ENCODE peak calls at places on chromosomes 3 and 15, in four cellular contexts. T, Z, M and B are unnamed samples.

GRCh38 chr3:52098108-52098507 is 41.7 kb upstream of the DUSP7 start:
- DNase-seq in T (no peak), Z (no peak), M (no peak), B (no peak)

GRCh38 chr3:151226088-151226563 is 23.1 kb upstream of the GPR171 start:
- DNase-seq in T (no peak), Z (no peak), M (peak), B (no peak)

GRCh38 chr3:35739964-35740527 is 100.7 kb downstream of the ARPP21 start:
- DNase-seq in T (no peak), Z (no peak), M (no peak), B (no peak)

GRCh38 chr15:77634266-77634962 is 1.7 kb upstream of the LINGO1 start:
- DNase-seq in T (peak), Z (no peak), M (peak), B (peak)

GRCh38 chr3:71537211-71537611 is 46.3 kb downstream of the FOXP1 start:
- DNase-seq in T (no peak), Z (no peak), M (no peak), B (no peak)

GRCh38 chr3:157027861-157028745 is 131.8 kb downstream of the CCNL1 start:
- DNase-seq in T (no peak), Z (no peak), M (no peak), B (no peak)

GRCh38 chr3:194103475-194103874 is 32.5 kb upstream of the HES1 start:
- DNase-seq in T (no peak), Z (no peak), M (no peak), B (no peak)

GRCh38 chr3:2544212-2544611 is 445.5 kb downstream of the CNTN4 start:
- DNase-seq in T (no peak), Z (no peak), M (no peak), B (no peak)

GRCh38 chr3:128910006-128910405 is 30.6 kb downstream of the ACAD9 start:
- DNase-seq in T (peak), Z (no peak), M (no peak), B (no peak)

GRCh38 chr3:119716998-119717397 is 14.2 kb downstream of the CFAP91 start:
- DNase-seq in T (no peak), Z (no peak), M (peak), B (no peak)

DNA sequence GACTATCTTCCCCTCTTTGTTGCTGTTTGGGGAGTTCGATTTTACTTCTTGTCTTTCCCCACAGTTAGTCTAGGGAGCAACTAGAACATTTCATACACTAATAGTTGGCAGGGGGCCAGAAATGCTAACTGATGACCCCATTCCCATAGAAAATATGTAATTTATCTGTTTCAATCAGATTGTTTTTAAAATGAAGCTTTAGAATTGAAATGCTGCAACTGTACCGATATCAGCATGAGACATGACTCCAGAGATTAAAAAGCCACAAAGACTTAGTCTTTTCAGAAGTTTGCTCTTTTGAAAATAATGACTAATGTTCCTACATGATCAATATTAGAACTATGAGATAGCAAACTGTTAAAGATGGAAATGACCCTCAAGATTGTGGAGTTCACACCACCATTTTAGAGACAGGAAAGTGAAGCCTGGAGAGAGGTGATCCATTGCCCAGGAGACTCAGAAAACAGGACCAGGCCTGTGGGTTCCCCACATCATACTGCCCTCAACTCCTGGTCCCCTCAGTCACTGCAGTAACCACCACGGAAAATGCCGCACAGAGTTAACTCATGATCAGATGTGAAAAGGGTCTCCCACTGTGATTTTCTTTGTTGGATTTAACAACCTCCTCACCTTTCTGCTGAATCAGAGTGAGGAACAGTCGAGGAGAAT is 130.3 kb downstream of the CHDH start:
- DNase-seq in T (no peak), Z (no peak), M (no peak), B (no peak)
- TF ChIP-seq FOXM1 in T (no peak), Z (no peak), M (no peak), B (no peak)

GRCh38 chr3:129947916-129948315 is 26.6 kb upstream of the TRH start:
- DNase-seq in T (no peak), Z (no peak), M (no peak), B (no peak)
- TF ChIP-seq FOXK2 in T (no peak), Z (no peak), M (no peak), B (no peak)

GRCh38 chr3:45644467-45645201 is 44.6 kb upstream of the SACM1L start:
- DNase-seq in T (no peak), Z (no peak), M (no peak), B (no peak)

GRCh38 chr3:45646051-45646585 is 43.1 kb upstream of the SACM1L start:
- DNase-seq in T (no peak), Z (no peak), M (peak), B (no peak)

GRCh38 chr3:45642731-45643152 is 46.5 kb upstream of the SACM1L start:
- DNase-seq in T (no peak), Z (no peak), M (no peak), B (no peak)

GRCh38 chr3:45644063-45644462 is 45.1 kb upstream of the SACM1L start:
- DNase-seq in T (no peak), Z (no peak), M (peak), B (no peak)

GRCh38 chr3:45647148-45647619 is 42.0 kb upstream of the SACM1L start:
- DNase-seq in T (no peak), Z (no peak), M (peak), B (no peak)
- TF ChIP-seq FOXM1 in T (no peak), Z (no peak), M (no peak), B (no peak)

GRCh38 chr3:143476965-143477640 is 357.5 kb downstream of the CHST2 start:
- DNase-seq in T (no peak), Z (no peak), M (no peak), B (no peak)

GRCh38 chr3:143469159-143469558 is 349.6 kb downstream of the CHST2 start:
- DNase-seq in T (no peak), Z (no peak), M (no peak), B (no peak)

GRCh38 chr3:143472731-143473523 is 353.4 kb downstream of the CHST2 start:
- DNase-seq in T (no peak), Z (no peak), M (no peak), B (no peak)

DNA sequence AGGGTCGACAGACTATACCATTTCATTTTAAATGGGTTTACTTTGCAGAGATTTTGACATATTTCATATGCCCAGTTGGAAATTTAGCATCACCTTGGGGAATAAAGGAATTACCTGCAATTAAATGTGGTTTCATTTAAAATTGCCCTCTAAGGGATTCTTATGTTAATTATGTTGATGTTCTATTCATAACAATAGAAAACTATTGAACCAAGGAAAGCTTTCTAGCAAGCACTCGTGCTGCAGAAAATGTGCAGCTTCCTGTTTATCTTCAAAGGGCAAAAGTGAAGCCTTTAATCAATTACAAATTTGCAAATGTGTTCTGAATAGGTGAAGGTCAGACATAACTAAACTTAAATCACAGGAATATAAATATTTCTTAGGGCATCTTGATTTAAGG is 352.1 kb downstream of the CHST2 start:
- DNase-seq in T (no peak), Z (no peak), M (no peak), B (no peak)
- TF ChIP-seq FOXK2 in T (no peak), Z (no peak), M (no peak), B (no peak)

GRCh38 chr3:86895202-86895601 is 95.7 kb downstream of the VGLL3 start:
- DNase-seq in T (no peak), Z (no peak), M (no peak), B (no peak)

GRCh38 chr3:86887876-86888275 is 103.1 kb downstream of the VGLL3 start:
- DNase-seq in T (no peak), Z (no peak), M (no peak), B (no peak)

GRCh38 chr3:86890997-86891396 is 100.0 kb downstream of the VGLL3 start:
- DNase-seq in T (no peak), Z (no peak), M (no peak), B (no peak)
- TF ChIP-seq FOXM1 in T (no peak), Z (no peak), M (no peak), B (no peak)

GRCh38 chr3:179449621-179450020 is 1.6 kb downstream of the GNB4 start:
- DNase-seq in T (no peak), Z (no peak), M (no peak), B (no peak)

GRCh38 chr3:179447251-179447650 is 4.0 kb downstream of the GNB4 start:
- DNase-seq in T (no peak), Z (no peak), M (no peak), B (no peak)

GRCh38 chr3:179450321-179450720 is 949 bp downstream of the GNB4 start:
- DNase-seq in T (no peak), Z (no peak), M (no peak), B (no peak)

GRCh38 chr3:179450901-179451334 is 352 bp downstream of the GNB4 start:
- DNase-seq in T (peak), Z (no peak), M (no peak), B (peak)

DNA sequence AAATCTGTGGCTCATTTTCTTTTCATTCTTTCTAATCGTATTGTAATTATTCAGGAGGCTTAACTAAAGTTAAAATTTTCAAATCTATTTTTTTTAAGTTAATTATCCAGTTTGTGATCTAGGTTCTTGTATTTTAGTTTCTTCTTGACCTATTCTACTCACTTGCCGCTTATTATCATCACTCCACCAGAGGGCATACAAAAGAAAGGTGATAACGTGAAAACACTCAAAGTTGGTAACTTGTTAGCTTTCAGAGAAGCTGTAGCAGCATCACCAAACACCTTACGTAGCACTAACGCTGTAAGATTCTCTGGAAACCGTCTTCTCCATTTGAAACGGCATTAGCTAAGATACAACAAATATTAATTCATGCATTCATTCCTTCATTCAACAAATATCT is 4.8 kb downstream of the GNB4 start:
- DNase-seq in T (no peak), Z (no peak), M (peak), B (no peak)
- TF ChIP-seq FOXK2 in T (no peak), Z (no peak), M (no peak), B (no peak)